ENCODE peak calls at places on chromosomes 16 and 17, in seven cellular contexts. L is epithelial cell of prostate, Q is body of pancreas, R is activated T-cell treated with anti-CD3 and anti-CD28 coated beads for 48 hours, X is cardiac fibroblast, K is LNCaP clone FGC, O is non-pigmented ciliary epithelial cell. E is an unnamed sample.

GRCh38 chr17:38601539-38602351 is 4.0 kb downstream of the SRCIN1 start:
- DNase-seq in L (no peak), Q (no peak), R (no peak), X (no peak), K (no peak), O (no peak), E (peak; percentile 86)

GRCh38 chr17:32266389-32267269 is 997 bp downstream of the RHBDL3 start:
- DNase-seq in L (no peak), Q (no peak), R (no peak), X (no peak), K (no peak), O (no peak), E (no peak)

GRCh38 chr17:61731330-61731729 is 132.0 kb downstream of the BRIP1 start:
- DNase-seq in L (no peak), Q (no peak), R (no peak), X (no peak), K (no peak), O (no peak), E (no peak)

GRCh38 chr17:76659928-76660614 is 16.5 kb upstream of the ST6GALNAC1 start:
- DNase-seq in L (no peak), Q (no peak), R (no peak), X (no peak), K (peak; percentile 69), O (no peak), E (peak; percentile 77)

GRCh38 chr16:56947604-56947995 is 14.2 kb upstream of the CETP start:
- DNase-seq in L (no peak), Q (no peak), R (no peak), X (no peak), K (no peak), O (no peak), E (no peak)

GRCh38 chr17:77602062-77602746 is 356.3 kb upstream of the TNRC6C start:
- DNase-seq in L (no peak), Q (no peak), R (no peak), X (peak; percentile 69), K (no peak), O (no peak), E (no peak)

GRCh38 chr16:80947708-80948615 is 58.7 kb downstream of the CMC2 start:
- DNase-seq in L (no peak), Q (no peak), R (no peak), X (peak; percentile 84), K (no peak), O (no peak), E (no peak)

GRCh38 chr17:76953926-76954325 is 85.7 kb downstream of the MGAT5B start:
- DNase-seq in L (no peak), Q (no peak), R (no peak), X (no peak), K (no peak), O (no peak), E (no peak)

GRCh38 chr17:54760836-54761235 is 139.8 kb upstream of the TOM1L1 start:
- DNase-seq in L (no peak), Q (no peak), R (no peak), X (no peak), K (no peak), O (no peak), E (no peak)

GRCh38 chr17:50079334-50080095 is 15.6 kb upstream of the PDK2 start:
- DNase-seq in L (no peak), Q (no peak), R (peak; percentile 12), X (peak; percentile 52), K (no peak), O (no peak), E (peak; percentile 89)

GRCh38 chr16:68823401-68823800 is 19.9 kb upstream of the TANGO6 start:
- DNase-seq in L (no peak), Q (no peak), R (no peak), X (peak; percentile 94), K (no peak), O (peak; percentile 84), E (no peak)

GRCh38 chr17:45641541-45641940 is 142.6 kb upstream of the CRHR1 start:
- DNase-seq in L (no peak), Q (no peak), R (no peak), X (no peak), K (no peak), O (no peak), E (no peak)

GRCh38 chr17:1724869-1725641 is 551 bp downstream of the WDR81 start:
- DNase-seq in L (no peak), Q (no peak), R (no peak), X (no peak), K (no peak), O (no peak), E (no peak)

GRCh38 chr17:412211-413015 is 59.8 kb upstream of the RPH3AL start:
- DNase-seq in L (no peak), Q (peak; percentile 54), R (no peak), X (peak; percentile 77), K (peak; percentile 18), O (no peak), E (peak; percentile 61)

GRCh38 chr17:64001763-64002529 is 3.8 kb downstream of the PRR29 start:
- DNase-seq in L (no peak), Q (no peak), R (no peak), X (peak; percentile 79), K (no peak), O (no peak), E (no peak)

GRCh38 chr17:40431231-40431602 is 12.0 kb upstream of the IGFBP4 start:
- DNase-seq in L (no peak), Q (peak; percentile 3), R (no peak), X (no peak), K (no peak), O (no peak), E (peak; percentile 13)

GRCh38 chr16:70410736-70411135 is 28.2 kb downstream of the ST3GAL2 start:
- DNase-seq in L (no peak), Q (no peak), R (no peak), X (no peak), K (no peak), O (no peak), E (no peak)

GRCh38 chr17:33892677-33893076 is 362.4 kb upstream of the CCL2 start:
- DNase-seq in L (no peak), Q (no peak), R (no peak), X (no peak), K (no peak), O (no peak), E (no peak)

GRCh38 chr17:44604149-44605115 is 47.1 kb downstream of the FZD2 start:
- DNase-seq in L (no peak), Q (no peak), R (no peak), X (no peak), K (no peak), O (no peak), E (no peak)

GRCh38 chr16:85369741-85370528 is 243.2 kb upstream of the GSE1 start:
- DNase-seq in L (no peak), Q (peak; percentile 65), R (peak; percentile 44), X (peak; percentile 44), K (no peak), O (no peak), E (peak; percentile 82)

GRCh38 chr17:6120351-6120750 is 50.2 kb downstream of the WSCD1 start:
- DNase-seq in L (no peak), Q (no peak), R (no peak), X (no peak), K (no peak), O (no peak), E (no peak)

GRCh38 chr17:81329279-81329926 is 34.3 kb upstream of the SLC38A10 start:
- DNase-seq in L (peak; percentile 86), Q (peak; percentile 60), R (no peak), X (peak; percentile 88), K (peak; percentile 86), O (no peak), E (peak; percentile 95)

GRCh38 chr16:55136356-55136755 is 187.6 kb upstream of the IRX6 start:
- DNase-seq in L (no peak), Q (no peak), R (no peak), X (no peak), K (no peak), O (no peak), E (no peak)

GRCh38 chr16:23504453-23505179 is 5.7 kb downstream of the GGA2 start:
- DNase-seq in L (peak; percentile 83), Q (peak; percentile 40), R (peak; percentile 79), X (peak; percentile 95), K (no peak), O (peak; percentile 80), E (peak; percentile 33)

GRCh38 chr16:88651276-88651988 is 579 bp upstream of the CYBA start:
- DNase-seq in L (no peak), Q (peak; percentile 47), R (peak; percentile 76), X (peak; percentile 48), K (no peak), O (no peak), E (peak; percentile 70)

GRCh38 chr16:79931721-79932120 is 331.2 kb upstream of the MAF start:
- DNase-seq in L (no peak), Q (no peak), R (no peak), X (no peak), K (no peak), O (no peak), E (no peak)

GRCh38 chr17:79928502-79929256 is 89.4 kb upstream of the CBX4 start:
- DNase-seq in L (no peak), Q (no peak), R (no peak), X (no peak), K (no peak), O (no peak), E (no peak)

GRCh38 chr17:8243827-8244226 is 4.0 kb downstream of the CTC1 start:
- DNase-seq in L (no peak), Q (no peak), R (no peak), X (no peak), K (no peak), O (no peak), E (no peak)